ENCODE peak calls at places on chromosome 10, in seven cellular contexts. T is CD8-positive, alpha-beta T cell; E is thoracic aorta; N is progenitor cell of endocrine pancreas; D is stimulated activated CD4-positive, alpha-beta T cell treated with anti-CD3 and anti-CD28 coated beads, Interleukin-4, amount 100 ng/mL, for 4 hours; P is Kasumi-1; J is breast epithelium. K is an unnamed sample.

GRCh38 chr10:88923525-88923924 is 29.0 kb downstream of the ACTA2 start:
- DNase-seq in T (no peak), E (no peak), N (no peak), D (no peak), P (no peak), J (no peak), K (no peak)

GRCh38 chr10:129174167-129175014 is 292.6 kb upstream of the MGMT start:
- DNase-seq in T (no peak), E (no peak), N (no peak), D (no peak), P (no peak), J (no peak), K (no peak)

GRCh38 chr10:52927678-52928077 is 155.1 kb upstream of the MBL2 start:
- DNase-seq in T (no peak), E (no peak), N (no peak), D (no peak), P (no peak), J (no peak), K (no peak)

GRCh38 chr10:124898493-124898892 is 43.4 kb upstream of the ZRANB1 start:
- DNase-seq in T (no peak), E (no peak), N (peak), D (no peak), P (no peak), J (peak), K (no peak)

GRCh38 chr10:109912335-109913282 is 10.7 kb downstream of the XPNPEP1 start:
- DNase-seq in T (no peak), E (no peak), N (no peak), D (no peak), P (no peak), J (no peak), K (no peak)

GRCh38 chr10:124231188-124232135 is 138.1 kb upstream of the CHST15 start:
- DNase-seq in T (no peak), E (no peak), N (no peak), D (no peak), P (peak), J (no peak), K (no peak)

GRCh38 chr10:85610381-85611092 is 756.1 kb downstream of the GRID1 start:
- DNase-seq in T (no peak), E (no peak), N (no peak), D (no peak), P (no peak), J (no peak), K (no peak)

GRCh38 chr10:3781458-3782098 is 3.4 kb downstream of the KLF6 start:
- DNase-seq in T (no peak), E (no peak), N (no peak), D (no peak), P (peak), J (no peak), K (peak)

GRCh38 chr10:14536269-14536903 is 205.7 kb upstream of the FRMD4A start:
- DNase-seq in T (no peak), E (no peak), N (no peak), D (no peak), P (no peak), J (no peak), K (no peak)

GRCh38 chr10:47269294-47269693 is 30.7 kb upstream of the GDF10 start:
- DNase-seq in T (no peak), E (no peak), N (no peak), D (no peak), P (no peak), J (no peak), K (no peak)

GRCh38 chr10:8026349-8027259 is 27.9 kb upstream of the GATA3 start:
- DNase-seq in T (no peak), E (no peak), N (no peak), D (no peak), P (no peak), J (no peak), K (no peak)

GRCh38 chr10:76328348-76328747 is 896.9 kb downstream of the LRMDA start:
- DNase-seq in T (no peak), E (no peak), N (no peak), D (no peak), P (no peak), J (no peak), K (no peak)

GRCh38 chr10:1149793-1150637 is 93.8 kb downstream of the WDR37 start:
- DNase-seq in T (peak), E (no peak), N (no peak), D (no peak), P (peak), J (no peak), K (peak)

GRCh38 chr10:67079126-67079525 is 153.3 kb downstream of the LRRTM3 start:
- DNase-seq in T (no peak), E (no peak), N (no peak), D (no peak), P (peak), J (no peak), K (peak)

GRCh38 chr10:76733441-76733840 is 904.2 kb downstream of the KCNMA1 start:
- DNase-seq in T (no peak), E (no peak), N (no peak), D (no peak), P (peak), J (no peak), K (no peak)

GRCh38 chr10:49387029-49387428 is 8.9 kb downstream of the DRGX start:
- DNase-seq in T (no peak), E (no peak), N (no peak), D (no peak), P (no peak), J (no peak), K (no peak)

GRCh38 chr10:125201791-125202622 is 41.6 kb upstream of the CTBP2 start:
- DNase-seq in T (no peak), E (no peak), N (no peak), D (no peak), P (no peak), J (no peak), K (no peak)

GRCh38 chr10:84076540-84077195 is 62.6 kb upstream of the GHITM start:
- DNase-seq in T (no peak), E (no peak), N (no peak), D (no peak), P (peak), J (no peak), K (no peak)

GRCh38 chr10:49090696-49091338 is 24.5 kb downstream of the VSTM4 start:
- DNase-seq in T (no peak), E (no peak), N (no peak), D (no peak), P (no peak), J (no peak), K (no peak)

K was measured in testis.